ENCODE peak calls at places on chromosome 4, in nine cellular contexts. One of them, this sample, is unnamed.

GRCh38 chr4:37892641-37893040 is 1.8 kb downstream of the TBC1D1 start:
- DNase-seq in heart right ventricle: no peak
- DNase-seq in ovary: no peak
- DNase-seq in progenitor cell of endocrine pancreas: no peak
- DNase-seq in left ventricle myocardium inferior: no peak
- DNase-seq in GM12865: peak
- DNase-seq in psoas muscle: no peak
- DNase-seq in foreskin fibroblast: no peak
- DNase-seq in nephron progenitor cell: no peak
- DNase-seq in this sample: no peak

GRCh38 chr4:152342293-152342692 is 193.6 kb downstream of the FBXW7 start:
- DNase-seq in nephron progenitor cell: no peak
- DNase-seq in heart right ventricle: no peak
- DNase-seq in GM12865: no peak
- DNase-seq in ovary: no peak
- DNase-seq in left ventricle myocardium inferior: no peak
- DNase-seq in progenitor cell of endocrine pancreas: no peak
- DNase-seq in foreskin fibroblast: peak
- DNase-seq in psoas muscle: no peak
- DNase-seq in this sample: no peak

GRCh38 chr4:121898150-121898549 is 27.9 kb upstream of the BBS7 start:
- DNase-seq in left ventricle myocardium inferior: no peak
- DNase-seq in heart right ventricle: no peak
- DNase-seq in progenitor cell of endocrine pancreas: no peak
- DNase-seq in nephron progenitor cell: no peak
- DNase-seq in foreskin fibroblast: no peak
- DNase-seq in ovary: no peak
- DNase-seq in GM12865: peak
- DNase-seq in psoas muscle: no peak
- DNase-seq in this sample: peak

GRCh38 chr4:4819213-4819606 is 40.3 kb upstream of the MSX1 start:
- DNase-seq in ovary: no peak
- DNase-seq in foreskin fibroblast: no peak
- DNase-seq in nephron progenitor cell: no peak
- DNase-seq in progenitor cell of endocrine pancreas: no peak
- DNase-seq in psoas muscle: no peak
- DNase-seq in GM12865: no peak
- DNase-seq in heart right ventricle: no peak
- DNase-seq in left ventricle myocardium inferior: no peak
- DNase-seq in this sample: no peak

GRCh38 chr4:40831462-40831861 is 81.7 kb downstream of the NSUN7 start:
- DNase-seq in nephron progenitor cell: no peak
- DNase-seq in psoas muscle: no peak
- DNase-seq in left ventricle myocardium inferior: no peak
- DNase-seq in GM12865: no peak
- DNase-seq in progenitor cell of endocrine pancreas: no peak
- DNase-seq in foreskin fibroblast: no peak
- DNase-seq in ovary: no peak
- DNase-seq in heart right ventricle: no peak
- DNase-seq in this sample: no peak

GRCh38 chr4:125187221-125187620 is 127.5 kb upstream of the FAT4 start:
- DNase-seq in foreskin fibroblast: peak
- DNase-seq in GM12865: no peak
- DNase-seq in nephron progenitor cell: no peak
- DNase-seq in heart right ventricle: no peak
- DNase-seq in ovary: no peak
- DNase-seq in left ventricle myocardium inferior: no peak
- DNase-seq in psoas muscle: no peak
- DNase-seq in progenitor cell of endocrine pancreas: no peak
- DNase-seq in this sample: no peak

GRCh38 chr4:13323916-13324315 is 160.2 kb downstream of the RAB28 start:
- DNase-seq in nephron progenitor cell: no peak
- DNase-seq in left ventricle myocardium inferior: no peak
- DNase-seq in progenitor cell of endocrine pancreas: no peak
- DNase-seq in heart right ventricle: no peak
- DNase-seq in GM12865: no peak
- DNase-seq in ovary: no peak
- DNase-seq in foreskin fibroblast: no peak
- DNase-seq in psoas muscle: no peak
- DNase-seq in this sample: no peak

GRCh38 chr4:142331132-142331531 is 515.0 kb downstream of the INPP4B start:
- DNase-seq in progenitor cell of endocrine pancreas: no peak
- DNase-seq in left ventricle myocardium inferior: peak
- DNase-seq in nephron progenitor cell: no peak
- DNase-seq in ovary: no peak
- DNase-seq in heart right ventricle: peak
- DNase-seq in psoas muscle: no peak
- DNase-seq in GM12865: no peak
- DNase-seq in foreskin fibroblast: no peak
- DNase-seq in this sample: no peak

GRCh38 chr4:167100120-167100519 is 134.2 kb downstream of the SPOCK3 start:
- DNase-seq in ovary: no peak
- DNase-seq in nephron progenitor cell: no peak
- DNase-seq in foreskin fibroblast: peak
- DNase-seq in heart right ventricle: no peak
- DNase-seq in progenitor cell of endocrine pancreas: no peak
- DNase-seq in psoas muscle: no peak
- DNase-seq in GM12865: peak
- DNase-seq in left ventricle myocardium inferior: no peak
- DNase-seq in this sample: no peak

DNA sequence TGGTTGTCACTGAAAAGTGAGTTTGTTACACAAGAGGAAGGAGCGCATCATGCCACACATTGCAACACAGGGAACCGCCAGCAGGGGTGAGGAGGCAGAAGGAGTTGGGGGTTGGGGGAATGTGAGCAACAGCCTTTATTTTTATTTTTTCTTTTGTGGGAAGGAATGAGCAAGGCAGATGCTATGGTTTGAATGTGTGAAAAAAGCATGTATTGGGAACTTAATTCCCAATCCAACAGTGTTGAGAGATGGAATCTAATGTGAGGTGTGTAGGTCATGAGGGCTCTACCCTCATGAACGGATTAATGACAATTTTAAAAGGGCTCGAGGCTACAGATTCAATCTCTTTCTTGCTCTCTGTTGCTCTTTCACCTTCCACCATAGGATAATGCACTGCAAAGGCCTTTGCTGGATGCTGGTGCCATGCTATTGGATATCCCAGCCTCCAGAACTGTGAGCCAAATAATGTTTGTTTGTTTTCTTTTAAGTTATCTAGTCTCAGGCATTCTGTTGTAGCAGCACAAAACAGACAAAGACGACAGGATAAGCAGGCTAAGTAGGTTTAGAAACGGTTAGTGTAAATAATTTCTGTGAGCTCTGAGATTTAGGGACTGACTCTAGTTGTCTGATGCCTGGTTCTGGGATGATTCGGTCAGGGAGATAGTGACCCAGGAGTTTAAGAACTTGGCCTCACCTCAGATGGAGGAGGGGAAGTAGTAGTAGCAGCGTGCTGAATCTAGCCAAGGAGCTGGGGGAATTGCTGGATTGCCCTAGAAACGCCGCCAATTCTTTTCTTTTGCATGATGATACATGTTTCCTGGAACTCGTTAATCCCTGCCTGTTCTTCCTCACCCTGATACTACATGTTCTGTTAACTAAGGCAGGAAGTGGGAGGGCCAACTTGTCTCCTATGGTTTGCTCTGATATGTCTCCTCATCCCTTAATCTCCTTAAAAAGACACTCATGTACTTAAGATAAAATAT is 156.6 kb upstream of the CTSO start:
- DNase-seq in ovary: no peak
- DNase-seq in left ventricle myocardium inferior: no peak
- DNase-seq in foreskin fibroblast: peak
- DNase-seq in psoas muscle: no peak
- DNase-seq in GM12865: peak
- DNase-seq in nephron progenitor cell: no peak
- DNase-seq in progenitor cell of endocrine pancreas: no peak
- DNase-seq in heart right ventricle: peak
- DNase-seq in this sample: peak
- TF ChIP-seq CTCF in ovary: no peak
- TF ChIP-seq CTCF in left ventricle myocardium inferior: no peak
- TF ChIP-seq CTCF in foreskin fibroblast: no peak
- TF ChIP-seq CTCF in psoas muscle: no peak
- TF ChIP-seq CTCF in GM12865: peak
- TF ChIP-seq CTCF in nephron progenitor cell: no peak
- TF ChIP-seq CTCF in progenitor cell of endocrine pancreas: peak
- TF ChIP-seq CTCF in heart right ventricle: no peak
- TF ChIP-seq CTCF in this sample: no peak

GRCh38 chr4:76987153-76987562 is 37.6 kb downstream of the SEPTIN11 start:
- DNase-seq in left ventricle myocardium inferior: peak
- DNase-seq in psoas muscle: no peak
- DNase-seq in GM12865: no peak
- DNase-seq in nephron progenitor cell: no peak
- DNase-seq in progenitor cell of endocrine pancreas: no peak
- DNase-seq in ovary: peak
- DNase-seq in foreskin fibroblast: peak
- DNase-seq in heart right ventricle: peak
- DNase-seq in this sample: no peak

GRCh38 chr4:76990288-76991080 is 40.9 kb downstream of the SEPTIN11 start:
- DNase-seq in nephron progenitor cell: no peak
- DNase-seq in heart right ventricle: no peak
- DNase-seq in GM12865: no peak
- DNase-seq in ovary: no peak
- DNase-seq in foreskin fibroblast: peak
- DNase-seq in psoas muscle: no peak
- DNase-seq in left ventricle myocardium inferior: no peak
- DNase-seq in progenitor cell of endocrine pancreas: no peak
- DNase-seq in this sample: no peak

GRCh38 chr4:76984788-76985211 is 35.2 kb downstream of the SEPTIN11 start:
- DNase-seq in psoas muscle: peak
- DNase-seq in GM12865: no peak
- DNase-seq in foreskin fibroblast: peak
- DNase-seq in ovary: peak
- DNase-seq in left ventricle myocardium inferior: peak
- DNase-seq in progenitor cell of endocrine pancreas: no peak
- DNase-seq in nephron progenitor cell: peak
- DNase-seq in heart right ventricle: peak
- DNase-seq in this sample: no peak

GRCh38 chr4:76989391-76990061 is 40.0 kb downstream of the SEPTIN11 start:
- DNase-seq in ovary: no peak
- DNase-seq in nephron progenitor cell: no peak
- DNase-seq in GM12865: no peak
- DNase-seq in progenitor cell of endocrine pancreas: no peak
- DNase-seq in heart right ventricle: no peak
- DNase-seq in psoas muscle: no peak
- DNase-seq in left ventricle myocardium inferior: no peak
- DNase-seq in foreskin fibroblast: no peak
- DNase-seq in this sample: no peak

GRCh38 chr4:76987685-76988084 is 38.1 kb downstream of the SEPTIN11 start:
- DNase-seq in nephron progenitor cell: no peak
- DNase-seq in GM12865: peak
- DNase-seq in progenitor cell of endocrine pancreas: no peak
- DNase-seq in heart right ventricle: no peak
- DNase-seq in foreskin fibroblast: no peak
- DNase-seq in left ventricle myocardium inferior: no peak
- DNase-seq in psoas muscle: no peak
- DNase-seq in ovary: no peak
- DNase-seq in this sample: no peak
- TF ChIP-seq CTCF in nephron progenitor cell: no peak
- TF ChIP-seq CTCF in GM12865: no peak
- TF ChIP-seq CTCF in progenitor cell of endocrine pancreas: no peak
- TF ChIP-seq CTCF in heart right ventricle: no peak
- TF ChIP-seq CTCF in foreskin fibroblast: no peak
- TF ChIP-seq CTCF in left ventricle myocardium inferior: no peak
- TF ChIP-seq CTCF in psoas muscle: no peak
- TF ChIP-seq CTCF in ovary: no peak
- TF ChIP-seq CTCF in this sample: no peak

DNA sequence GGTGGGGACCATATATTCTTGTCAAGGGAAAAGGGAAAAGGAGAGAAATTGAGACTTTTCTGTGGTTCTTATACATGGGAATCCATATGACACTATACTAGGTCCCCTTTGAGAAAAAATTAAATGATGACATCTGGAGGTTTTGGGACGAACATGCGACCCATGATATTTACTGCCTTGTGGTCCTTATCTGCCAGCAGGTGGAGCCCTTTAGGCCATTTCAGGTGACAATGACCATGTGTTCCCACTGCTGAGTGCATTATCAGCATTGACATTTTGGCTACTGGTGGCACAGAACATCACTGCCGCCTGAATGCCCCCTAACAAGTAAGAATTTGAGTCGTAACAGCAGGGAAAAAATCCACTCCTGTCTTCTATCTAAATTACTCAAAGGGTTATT is 843.4 kb downstream of the FSTL5 start:
- DNase-seq in ovary: no peak
- DNase-seq in heart right ventricle: no peak
- DNase-seq in progenitor cell of endocrine pancreas: no peak
- DNase-seq in nephron progenitor cell: peak
- DNase-seq in GM12865: peak
- DNase-seq in left ventricle myocardium inferior: no peak
- DNase-seq in foreskin fibroblast: no peak
- DNase-seq in psoas muscle: no peak
- DNase-seq in this sample: peak
- TF ChIP-seq CTCF in ovary: no peak
- TF ChIP-seq CTCF in heart right ventricle: no peak
- TF ChIP-seq CTCF in progenitor cell of endocrine pancreas: peak
- TF ChIP-seq CTCF in nephron progenitor cell: peak
- TF ChIP-seq CTCF in GM12865: peak
- TF ChIP-seq CTCF in left ventricle myocardium inferior: peak
- TF ChIP-seq CTCF in foreskin fibroblast: peak
- TF ChIP-seq CTCF in psoas muscle: no peak
- TF ChIP-seq CTCF in this sample: peak

GRCh38 chr4:132228676-132229075 is 920.4 kb upstream of the PCDH10 start:
- DNase-seq in foreskin fibroblast: no peak
- DNase-seq in nephron progenitor cell: no peak
- DNase-seq in GM12865: no peak
- DNase-seq in psoas muscle: no peak
- DNase-seq in left ventricle myocardium inferior: no peak
- DNase-seq in heart right ventricle: no peak
- DNase-seq in progenitor cell of endocrine pancreas: no peak
- DNase-seq in ovary: no peak
- DNase-seq in this sample: no peak

GRCh38 chr4:132230025-132230424 is 919.1 kb upstream of the PCDH10 start:
- DNase-seq in foreskin fibroblast: no peak
- DNase-seq in GM12865: no peak
- DNase-seq in left ventricle myocardium inferior: no peak
- DNase-seq in ovary: no peak
- DNase-seq in progenitor cell of endocrine pancreas: no peak
- DNase-seq in heart right ventricle: no peak
- DNase-seq in psoas muscle: no peak
- DNase-seq in nephron progenitor cell: no peak
- DNase-seq in this sample: no peak

DNA sequence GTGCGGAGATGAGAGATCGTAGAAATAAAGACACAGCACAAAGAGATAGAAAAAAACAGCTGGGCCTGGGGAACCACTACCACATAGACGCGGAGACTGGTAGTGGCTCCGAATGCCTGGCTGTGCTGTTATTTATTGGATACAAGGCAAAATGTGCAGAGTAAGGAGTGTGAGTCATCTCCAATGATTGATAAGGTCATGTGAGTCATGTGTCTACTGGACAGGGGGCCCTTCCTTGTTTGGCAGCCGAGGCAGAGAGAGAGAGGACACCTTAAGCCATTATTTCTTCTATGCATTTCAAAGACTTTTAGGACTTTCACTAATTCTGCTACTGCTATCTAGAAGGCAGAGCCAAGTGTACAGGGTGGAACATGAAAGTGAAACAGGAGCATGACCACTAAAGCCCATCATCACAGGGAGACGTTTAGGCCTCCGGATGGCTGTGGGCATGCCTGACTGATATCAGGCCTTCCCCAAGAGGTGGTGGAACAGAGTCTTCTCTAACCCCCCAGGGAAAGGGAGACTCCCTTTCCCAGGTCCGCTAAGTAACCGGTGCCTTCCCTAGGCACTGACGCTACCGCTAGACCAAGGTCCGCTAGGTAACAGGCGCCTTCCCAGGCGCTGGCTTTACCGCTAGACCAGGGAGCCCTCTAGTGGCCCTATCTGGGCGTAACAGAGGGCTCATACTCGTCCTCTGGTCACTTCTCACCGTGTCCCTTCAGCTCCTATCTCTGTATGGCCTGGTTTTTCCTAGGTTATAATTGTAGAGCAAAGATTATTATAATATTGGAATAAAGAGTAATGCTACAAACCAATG is 921.5 kb upstream of the PCDH10 start:
- DNase-seq in GM12865: peak
- DNase-seq in heart right ventricle: no peak
- DNase-seq in foreskin fibroblast: peak
- DNase-seq in left ventricle myocardium inferior: no peak
- DNase-seq in nephron progenitor cell: peak
- DNase-seq in progenitor cell of endocrine pancreas: peak
- DNase-seq in ovary: no peak
- DNase-seq in psoas muscle: no peak
- DNase-seq in this sample: peak
- TF ChIP-seq CTCF in GM12865: peak
- TF ChIP-seq CTCF in heart right ventricle: no peak
- TF ChIP-seq CTCF in foreskin fibroblast: peak
- TF ChIP-seq CTCF in left ventricle myocardium inferior: peak
- TF ChIP-seq CTCF in nephron progenitor cell: peak
- TF ChIP-seq CTCF in progenitor cell of endocrine pancreas: peak
- TF ChIP-seq CTCF in ovary: no peak
- TF ChIP-seq CTCF in psoas muscle: no peak
- TF ChIP-seq CTCF in this sample: peak